ENCODE peak calls at places on chromosomes 7 and 10, in six cellular contexts. One of them, this sample, is unnamed.

GRCh38 chr7:132140341-132140740 is 435.9 kb downstream of the PLXNA4 start:
- DNase-seq in AG04449: no peak
- DNase-seq in mesothelial cell of epicardium: no peak
- DNase-seq in tibial artery: no peak
- DNase-seq in HFFc6: no peak
- DNase-seq in type B pancreatic cell: no peak
- DNase-seq in this sample: no peak

GRCh38 chr10:132539894-132540293 is 2.3 kb downstream of the INPP5A start:
- DNase-seq in AG04449: peak; percentile 34
- DNase-seq in mesothelial cell of epicardium: no peak
- DNase-seq in tibial artery: peak; percentile 32
- DNase-seq in HFFc6: peak; percentile 76
- DNase-seq in type B pancreatic cell: no peak
- DNase-seq in this sample: no peak

GRCh38 chr10:102812213-102812876 is 24.9 kb downstream of the CYP17A1 start:
- DNase-seq in AG04449: no peak
- DNase-seq in mesothelial cell of epicardium: no peak
- DNase-seq in tibial artery: no peak
- DNase-seq in HFFc6: no peak
- DNase-seq in type B pancreatic cell: no peak
- DNase-seq in this sample: no peak

GRCh38 chr10:110525349-110526260 is 27.9 kb downstream of the DUSP5 start:
- DNase-seq in AG04449: no peak
- DNase-seq in mesothelial cell of epicardium: no peak
- DNase-seq in tibial artery: no peak
- DNase-seq in HFFc6: peak; percentile 70
- DNase-seq in type B pancreatic cell: no peak
- DNase-seq in this sample: no peak

GRCh38 chr10:110487411-110488123 is 10.1 kb upstream of the DUSP5 start:
- DNase-seq in AG04449: no peak
- DNase-seq in mesothelial cell of epicardium: no peak
- DNase-seq in tibial artery: no peak
- DNase-seq in HFFc6: no peak
- DNase-seq in type B pancreatic cell: no peak
- DNase-seq in this sample: no peak

GRCh38 chr7:107768263-107768662 is 24.3 kb downstream of the CBLL1 start:
- DNase-seq in AG04449: no peak
- DNase-seq in mesothelial cell of epicardium: no peak
- DNase-seq in tibial artery: no peak
- DNase-seq in HFFc6: peak; percentile 32
- DNase-seq in type B pancreatic cell: no peak
- DNase-seq in this sample: no peak

GRCh38 chr10:27223964-27224363 is 16.6 kb downstream of the ACBD5 start:
- DNase-seq in AG04449: no peak
- DNase-seq in mesothelial cell of epicardium: no peak
- DNase-seq in tibial artery: no peak
- DNase-seq in HFFc6: peak; percentile 9
- DNase-seq in type B pancreatic cell: no peak
- DNase-seq in this sample: no peak

GRCh38 chr10:59734063-59734462 is 19.2 kb downstream of the MRLN start:
- DNase-seq in AG04449: no peak
- DNase-seq in mesothelial cell of epicardium: no peak
- DNase-seq in tibial artery: no peak
- DNase-seq in HFFc6: no peak
- DNase-seq in type B pancreatic cell: no peak
- DNase-seq in this sample: no peak

GRCh38 chr10:103110407-103110806 is 82.7 kb downstream of the NT5C2 start:
- DNase-seq in AG04449: no peak
- DNase-seq in mesothelial cell of epicardium: no peak
- DNase-seq in tibial artery: no peak
- DNase-seq in HFFc6: no peak
- DNase-seq in type B pancreatic cell: no peak
- DNase-seq in this sample: no peak

GRCh38 chr10:5648494-5649457 is 17.6 kb downstream of the ASB13 start:
- DNase-seq in AG04449: no peak
- DNase-seq in mesothelial cell of epicardium: no peak
- DNase-seq in tibial artery: peak; percentile 64
- DNase-seq in HFFc6: no peak
- DNase-seq in type B pancreatic cell: no peak
- DNase-seq in this sample: no peak

GRCh38 chr10:43226851-43227845 is 39.7 kb downstream of the RASGEF1A start:
- DNase-seq in AG04449: no peak
- DNase-seq in mesothelial cell of epicardium: no peak
- DNase-seq in tibial artery: peak; percentile 53
- DNase-seq in HFFc6: no peak
- DNase-seq in type B pancreatic cell: peak; percentile 53
- DNase-seq in this sample: no peak

GRCh38 chr7:32178731-32179366 is 108.6 kb upstream of the PDE1C start:
- DNase-seq in AG04449: no peak
- DNase-seq in mesothelial cell of epicardium: no peak
- DNase-seq in tibial artery: no peak
- DNase-seq in HFFc6: no peak
- DNase-seq in type B pancreatic cell: no peak
- DNase-seq in this sample: no peak
- TF ChIP-seq CTCF in AG04449: no peak
- TF ChIP-seq CTCF in mesothelial cell of epicardium: no peak
- TF ChIP-seq CTCF in tibial artery: no peak
- TF ChIP-seq CTCF in HFFc6: no peak
- TF ChIP-seq CTCF in type B pancreatic cell: no peak
- TF ChIP-seq CTCF in this sample: no peak

DNA sequence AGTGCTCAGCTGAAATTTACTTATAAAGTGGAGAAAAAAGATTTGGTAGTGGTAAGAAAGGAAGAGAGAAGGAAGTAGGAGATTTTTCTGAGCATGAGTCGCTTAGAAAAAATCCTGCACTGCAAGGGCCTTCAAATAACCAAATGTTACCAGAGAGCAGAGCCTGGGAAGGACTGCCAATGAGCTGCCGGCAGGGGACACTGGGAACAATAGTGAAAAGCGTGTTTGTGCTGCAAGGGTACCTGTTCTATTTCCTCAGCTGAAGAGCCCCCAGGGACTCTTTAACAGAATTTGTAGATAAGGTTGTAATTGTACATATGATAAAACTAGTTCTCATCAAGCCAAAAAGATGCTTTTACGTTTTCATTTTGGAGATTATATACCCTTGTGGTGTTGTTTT is 696.3 kb upstream of the C7orf33 start:
- DNase-seq in AG04449: no peak
- DNase-seq in mesothelial cell of epicardium: no peak
- DNase-seq in tibial artery: no peak
- DNase-seq in HFFc6: no peak
- DNase-seq in type B pancreatic cell: no peak
- DNase-seq in this sample: no peak
- TF ChIP-seq CTCF in AG04449: no peak
- TF ChIP-seq CTCF in mesothelial cell of epicardium: no peak
- TF ChIP-seq CTCF in tibial artery: no peak
- TF ChIP-seq CTCF in HFFc6: no peak
- TF ChIP-seq CTCF in type B pancreatic cell: peak; percentile 24
- TF ChIP-seq CTCF in this sample: no peak

GRCh38 chr10:24722676-24723385 is 856 bp downstream of the ARHGAP21 start:
- DNase-seq in AG04449: no peak
- DNase-seq in mesothelial cell of epicardium: peak; percentile 48
- DNase-seq in tibial artery: peak; percentile 82
- DNase-seq in HFFc6: peak; percentile 43
- DNase-seq in type B pancreatic cell: peak; percentile 75
- DNase-seq in this sample: no peak
- TF ChIP-seq CTCF in AG04449: no peak
- TF ChIP-seq CTCF in mesothelial cell of epicardium: no peak
- TF ChIP-seq CTCF in tibial artery: no peak
- TF ChIP-seq CTCF in HFFc6: peak; percentile 10
- TF ChIP-seq CTCF in type B pancreatic cell: peak; percentile 35
- TF ChIP-seq CTCF in this sample: no peak

GRCh38 chr7:142690554-142691182 is 58.6 kb upstream of the PRSS1 start:
- DNase-seq in AG04449: no peak
- DNase-seq in mesothelial cell of epicardium: no peak
- DNase-seq in tibial artery: no peak
- DNase-seq in HFFc6: no peak
- DNase-seq in type B pancreatic cell: no peak
- DNase-seq in this sample: no peak

GRCh38 chr7:142685877-142686508 is 63.3 kb upstream of the PRSS1 start:
- DNase-seq in AG04449: no peak
- DNase-seq in mesothelial cell of epicardium: no peak
- DNase-seq in tibial artery: no peak
- DNase-seq in HFFc6: no peak
- DNase-seq in type B pancreatic cell: no peak
- DNase-seq in this sample: no peak

GRCh38 chr7:142693911-142694310 is 55.4 kb upstream of the PRSS1 start:
- DNase-seq in AG04449: no peak
- DNase-seq in mesothelial cell of epicardium: no peak
- DNase-seq in tibial artery: no peak
- DNase-seq in HFFc6: no peak
- DNase-seq in type B pancreatic cell: no peak
- DNase-seq in this sample: no peak

GRCh38 chr7:142689439-142690168 is 59.7 kb upstream of the PRSS1 start:
- DNase-seq in AG04449: no peak
- DNase-seq in mesothelial cell of epicardium: no peak
- DNase-seq in tibial artery: no peak
- DNase-seq in HFFc6: no peak
- DNase-seq in type B pancreatic cell: no peak
- DNase-seq in this sample: no peak
- TF ChIP-seq CTCF in AG04449: no peak
- TF ChIP-seq CTCF in mesothelial cell of epicardium: no peak
- TF ChIP-seq CTCF in tibial artery: no peak
- TF ChIP-seq CTCF in HFFc6: peak; percentile 49
- TF ChIP-seq CTCF in type B pancreatic cell: peak; percentile 34
- TF ChIP-seq CTCF in this sample: no peak

DNA sequence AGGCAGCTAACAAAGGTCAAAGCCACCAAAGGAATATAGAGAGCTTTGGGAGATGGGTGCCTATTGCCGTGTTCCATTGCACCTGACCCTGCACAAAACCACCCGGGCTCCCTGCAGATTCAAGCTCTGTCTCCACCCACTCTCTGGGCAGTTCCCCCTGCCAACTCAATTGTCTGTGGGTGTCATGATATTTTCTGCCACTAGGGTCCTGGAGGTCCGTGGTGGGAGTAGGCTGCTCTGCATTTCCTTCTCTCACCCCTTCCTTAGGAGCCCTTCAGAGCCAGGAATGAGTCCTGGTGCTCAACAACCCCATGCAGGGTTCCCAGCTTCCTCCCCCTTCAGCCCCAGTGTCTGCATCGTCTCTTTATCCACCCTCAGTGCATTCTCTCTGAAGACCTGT is 34.1 kb downstream of the PNLIPRP2 start:
- DNase-seq in AG04449: no peak
- DNase-seq in mesothelial cell of epicardium: no peak
- DNase-seq in tibial artery: no peak
- DNase-seq in HFFc6: no peak
- DNase-seq in type B pancreatic cell: no peak
- DNase-seq in this sample: no peak
- TF ChIP-seq CTCF in AG04449: no peak
- TF ChIP-seq CTCF in mesothelial cell of epicardium: peak; percentile 85
- TF ChIP-seq CTCF in tibial artery: no peak
- TF ChIP-seq CTCF in HFFc6: peak; percentile 62
- TF ChIP-seq CTCF in type B pancreatic cell: peak; percentile 65
- TF ChIP-seq CTCF in this sample: peak; percentile 6

GRCh38 chr10:73398024-73398423 is 15.8 kb downstream of the ANXA7 start:
- DNase-seq in AG04449: no peak
- DNase-seq in mesothelial cell of epicardium: no peak
- DNase-seq in tibial artery: no peak
- DNase-seq in HFFc6: no peak
- DNase-seq in type B pancreatic cell: no peak
- DNase-seq in this sample: no peak
- TF ChIP-seq CTCF in AG04449: no peak
- TF ChIP-seq CTCF in mesothelial cell of epicardium: no peak
- TF ChIP-seq CTCF in tibial artery: no peak
- TF ChIP-seq CTCF in HFFc6: peak; percentile 53
- TF ChIP-seq CTCF in type B pancreatic cell: peak; percentile 29
- TF ChIP-seq CTCF in this sample: peak; percentile 2

GRCh38 chr7:68537228-68538071 is 1060.8 kb upstream of the AUTS2 start:
- DNase-seq in AG04449: no peak
- DNase-seq in mesothelial cell of epicardium: no peak
- DNase-seq in tibial artery: no peak
- DNase-seq in HFFc6: no peak
- DNase-seq in type B pancreatic cell: no peak
- DNase-seq in this sample: no peak
- TF ChIP-seq CTCF in AG04449: no peak
- TF ChIP-seq CTCF in mesothelial cell of epicardium: no peak
- TF ChIP-seq CTCF in tibial artery: no peak
- TF ChIP-seq CTCF in HFFc6: no peak
- TF ChIP-seq CTCF in type B pancreatic cell: no peak
- TF ChIP-seq CTCF in this sample: no peak